ENCODE peak calls at places on chromosomes 4 and X, in five cellular contexts. V is stimulated activated CD8-positive, alpha-beta memory T cell treated with anti-CD3 and anti-CD28 coated beads, Interleukin-4, amount 100 ng/mL, for 24 hours; R is AG08396; B is epithelial cell of esophagus; Q is stimulated activated CD4-positive, alpha-beta T cell treated with anti-CD3 and anti-CD28 coated beads, Interleukin-1b, Interleukin-23, amount 100 ng/mL, for 24 hours. D is an unnamed sample.

GRCh38 chr4:126888968-126889367 is 743.8 kb upstream of the INTU start:
- DNase-seq in B (peak), V (no peak), Q (no peak), R (peak), D (no peak)

GRCh38 chr4:29908276-29908675 is 811.9 kb upstream of the PCDH7 start:
- DNase-seq in R (no peak), Q (no peak), B (no peak), V (no peak), D (no peak)

GRCh38 chr4:73704314-73705055 is 35.9 kb upstream of the CXCL8 start:
- DNase-seq in V (no peak), B (peak), Q (no peak), R (peak), D (peak)

GRCh38 chr4:155692990-155693659 is 26.5 kb downstream of the GUCY1A1 start:
- DNase-seq in Q (no peak), B (peak), V (no peak), R (no peak), D (no peak)

GRCh38 chr4:172163215-172163614 is 350.0 kb downstream of the GALNTL6 start:
- DNase-seq in Q (no peak), R (no peak), B (no peak), V (no peak), D (no peak)

GRCh38 chrX:10190367-10190766 is 33.6 kb downstream of the CLCN4 start:
- DNase-seq in B (peak), R (peak), Q (no peak), V (no peak), D (peak)

GRCh38 chrX:102934624-102935023 is 2.4 kb upstream of the RAB40AL start:
- DNase-seq in B (peak), Q (no peak), V (peak), R (peak), D (peak)

GRCh38 chr4:120858776-120859175 is 63.8 kb downstream of the PRDM5 start:
- DNase-seq in Q (no peak), R (no peak), B (peak), V (no peak), D (no peak)

GRCh38 chr4:7854697-7855370 is 84.8 kb downstream of the AFAP1 start:
- DNase-seq in R (no peak), B (peak), V (peak), Q (no peak), D (no peak)

GRCh38 chr4:154743683-154744340 is at the start of gene LRAT:
- DNase-seq in B (peak), Q (peak), R (peak), V (no peak), D (no peak)

GRCh38 chr4:123600921-123601904 is 204.6 kb downstream of the SPRY1 start:
- DNase-seq in V (no peak), R (no peak), B (no peak), Q (no peak), D (no peak)

GRCh38 chr4:159191989-159192388 is 89.1 kb downstream of the RAPGEF2 start:
- DNase-seq in V (no peak), Q (no peak), B (peak), R (peak), D (no peak)

GRCh38 chr4:133379681-133380438 is 230.8 kb downstream of the PCDH10 start:
- DNase-seq in V (no peak), B (no peak), Q (no peak), R (no peak), D (no peak)

GRCh38 chr4:183249854-183250253 is 70.2 kb downstream of the CLDN22 start:
- DNase-seq in Q (no peak), R (no peak), B (peak), V (no peak), D (peak)

GRCh38 chr4:78629991-78630541 is 78.5 kb downstream of the ANXA3 start:
- DNase-seq in V (no peak), Q (no peak), B (no peak), R (no peak), D (no peak)